ENCODE peak calls at places on chromosomes 12 and 14, in four cellular contexts. O, V, A and C are unnamed samples.
A peak's percentile ranks its signal among the peaks of the same experiment; 100 is the strongest.

GRCh38 chr12:13436696-13437391 is 240.3 kb downstream of the EMP1 start:
- DNase-seq in O (no peak), V (peak; percentile 91), A (no peak), C (peak; percentile 17)

GRCh38 chr12:110689002-110689600 is at the start of gene HVCN1:
- DNase-seq in O (peak; percentile 64), V (no peak), A (peak; percentile 61), C (peak; percentile 19)

GRCh38 chr12:76137611-76138010 is 53.1 kb upstream of the NAP1L1 start:
- DNase-seq in O (no peak), V (no peak), A (no peak), C (no peak)

GRCh38 chr14:21068521-21069387 is 1.4 kb upstream of the ARHGEF40 start:
- DNase-seq in O (peak; percentile 66), V (peak; percentile 74), A (peak; percentile 73), C (no peak)

GRCh38 chr12:29304388-29304787 is 76.6 kb downstream of the ERGIC2 start:
- DNase-seq in O (no peak), V (no peak), A (no peak), C (no peak)

GRCh38 chr14:66643344-66643743 is 135.4 kb downstream of the GPHN start:
- DNase-seq in O (no peak), V (no peak), A (no peak), C (no peak)

GRCh38 chr14:78983126-78983525 is 813.0 kb downstream of the NRXN3 start:
- DNase-seq in O (no peak), V (no peak), A (no peak), C (no peak)

GRCh38 chr12:13425766-13426165 is 229.2 kb downstream of the EMP1 start:
- DNase-seq in O (no peak), V (no peak), A (no peak), C (peak; percentile 54)

GRCh38 chr12:59698599-59698998 is 102.8 kb downstream of the SLC16A7 start:
- DNase-seq in O (no peak), V (no peak), A (no peak), C (no peak)

GRCh38 chr14:102568115-102568614 is 24.3 kb upstream of the RCOR1 start:
- DNase-seq in O (no peak), V (no peak), A (no peak), C (no peak)

GRCh38 chr14:88323086-88323519 is at the start of gene KCNK10:
- DNase-seq in O (no peak), V (peak; percentile 17), A (no peak), C (no peak)

DNA sequence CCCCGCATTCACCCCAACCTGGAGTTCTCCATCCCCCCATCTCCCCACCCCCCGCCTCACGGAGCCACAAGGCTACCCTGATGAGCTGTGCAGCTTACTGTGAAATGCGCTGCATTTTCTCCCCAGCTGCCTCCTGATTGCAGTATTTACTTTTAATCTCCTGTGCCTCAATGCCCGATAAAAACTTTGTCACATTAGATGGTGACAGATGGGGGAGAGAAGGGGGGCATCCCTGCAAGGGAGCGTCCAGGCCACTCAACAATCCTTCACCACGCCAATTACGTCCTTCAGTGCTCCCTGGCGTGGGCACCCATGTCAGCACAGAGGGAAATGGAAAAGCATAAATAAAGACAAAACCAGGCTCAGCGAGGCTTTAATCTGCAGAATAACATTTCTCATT is 186.9 kb upstream of the VASH1 start:
- DNase-seq in O (no peak), V (no peak), A (no peak), C (no peak)
- H3K4me3 ChIP-seq in O (no peak overlapping the region), V (peak overlapping the region; percentile 15), A (no peak overlapping the region), C (no peak overlapping the region)

GRCh38 chr14:34782031-34782430 is 67.6 kb upstream of the CFL2 start:
- DNase-seq in O (no peak), V (no peak), A (no peak), C (no peak)

GRCh38 chr14:34780646-34781045 is 66.3 kb upstream of the CFL2 start:
- DNase-seq in O (no peak), V (no peak), A (no peak), C (no peak)

GRCh38 chr14:34778744-34779143 is 64.4 kb upstream of the CFL2 start:
- DNase-seq in O (no peak), V (no peak), A (no peak), C (no peak)

GRCh38 chr14:34785223-34786006 is 71.0 kb upstream of the CFL2 start:
- DNase-seq in O (no peak), V (no peak), A (no peak), C (no peak)

GRCh38 chr14:34781242-34781641 is 66.8 kb upstream of the CFL2 start:
- DNase-seq in O (no peak), V (no peak), A (no peak), C (peak; percentile 41)
- H3K36me3 ChIP-seq in O (no peaks in the 10 kb centered on the region), V (peaks cover 69% of the 10 kb centered on the region), A (no peaks in the 10 kb centered on the region), C (peaks cover 39% of the 10 kb centered on the region)

GRCh38 chr14:44339862-44340261 is 167.2 kb downstream of the FSCB start:
- DNase-seq in O (no peak), V (no peak), A (no peak), C (no peak)

DNA sequence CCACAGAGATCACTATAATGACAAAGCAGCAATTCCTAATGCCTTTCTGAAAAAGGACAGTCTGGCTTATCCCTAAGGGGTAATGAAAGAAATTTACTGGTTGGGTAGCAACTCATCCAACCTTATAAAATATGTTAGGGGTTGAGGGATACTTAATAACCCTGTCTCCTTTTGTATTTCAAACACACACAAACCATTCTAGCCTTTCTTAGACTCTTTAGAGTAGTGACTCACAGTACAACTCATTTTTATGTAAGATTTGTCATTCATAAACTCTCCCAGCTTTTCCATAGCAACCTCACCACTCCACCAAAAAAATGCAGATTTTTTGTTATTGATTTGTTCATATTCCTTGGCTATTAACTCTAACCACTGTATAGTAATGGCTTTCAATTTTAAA is 167.8 kb downstream of the FSCB start:
- DNase-seq in O (no peak), V (no peak), A (no peak), C (no peak)
- H3K27me3 ChIP-seq in O (no peaks in the 10 kb centered on the region), V (no peaks in the 10 kb centered on the region), A (no peaks in the 10 kb centered on the region), C (no peaks in the 10 kb centered on the region)

GRCh38 chr14:63833728-63834127 is 19.1 kb upstream of the SYNE2 start:
- DNase-seq in O (no peak), V (no peak), A (no peak), C (no peak)
- H3K4me3 ChIP-seq in O (no peak overlapping the region), V (no peak overlapping the region), A (no peak overlapping the region), C (no peak overlapping the region)

GRCh38 chr12:111692575-111693210 is 6.8 kb downstream of the ACAD10 start:
- DNase-seq in O (no peak), V (peak; percentile 14), A (no peak), C (peak; percentile 25)
- H3K36me3 ChIP-seq in O (no peaks in the 10 kb centered on the region), V (peaks cover 22% of the 10 kb centered on the region), A (no peaks in the 10 kb centered on the region), C (peaks cover 11% of the 10 kb centered on the region)

GRCh38 chr14:50084666-50085065 is 31.7 kb downstream of the VCPKMT start:
- DNase-seq in O (no peak), V (no peak), A (no peak), C (no peak)

GRCh38 chr14:50082308-50082742 is 34.0 kb downstream of the VCPKMT start:
- DNase-seq in O (no peak), V (no peak), A (no peak), C (no peak)

GRCh38 chr14:50083467-50084337 is 32.7 kb downstream of the VCPKMT start:
- DNase-seq in O (no peak), V (no peak), A (no peak), C (peak; percentile 49)

GRCh38 chr14:50085570-50086315 is 30.6 kb downstream of the VCPKMT start:
- DNase-seq in O (no peak), V (no peak), A (no peak), C (peak; percentile 31)

DNA sequence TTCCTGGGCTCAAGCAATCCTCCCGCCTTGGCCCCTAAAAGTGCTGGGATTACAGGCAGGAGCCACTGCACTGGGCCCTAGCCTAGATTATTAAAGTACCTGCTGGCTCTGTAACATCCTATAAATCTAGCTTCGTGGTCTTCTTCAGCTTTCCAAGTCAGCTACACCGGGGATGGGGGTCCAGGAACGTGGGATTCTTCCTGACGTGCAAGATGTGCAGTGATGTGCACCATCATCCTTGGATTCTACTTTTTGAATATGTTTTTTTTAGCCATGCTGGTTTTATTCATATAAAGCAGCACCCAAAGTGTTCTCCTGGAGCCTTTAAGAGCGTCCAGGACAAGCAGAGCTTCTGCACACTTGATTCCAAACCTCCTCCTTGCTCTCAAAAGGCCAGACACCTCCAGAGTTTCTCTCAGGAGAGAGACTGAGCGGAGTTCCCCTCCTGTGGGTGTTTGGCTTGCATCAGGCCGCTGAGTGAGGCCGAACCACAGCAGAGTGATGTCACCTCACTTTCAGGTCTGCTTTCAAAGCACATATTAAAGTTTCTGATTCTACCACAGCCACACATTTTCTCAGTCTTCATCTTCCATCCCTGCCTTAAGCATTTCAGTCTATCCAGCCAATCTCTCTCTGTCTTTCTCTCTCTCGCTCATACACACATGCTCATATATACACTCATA is 33.4 kb downstream of the VCPKMT start:
- DNase-seq in O (no peak), V (no peak), A (no peak), C (no peak)
- H3K27me3 ChIP-seq in O (no peaks in the 10 kb centered on the region), V (no peaks in the 10 kb centered on the region), A (no peaks in the 10 kb centered on the region), C (no peaks in the 10 kb centered on the region)

GRCh38 chr12:132174015-132174660 is 29.9 kb downstream of the NOC4L start:
- DNase-seq in O (no peak), V (no peak), A (no peak), C (no peak)
- H3K4me3 ChIP-seq in O (no peak overlapping the region), V (no peak overlapping the region), A (no peak overlapping the region), C (no peak overlapping the region)

GRCh38 chr12:12297201-12297830 is 30.5 kb upstream of the LRP6 start:
- DNase-seq in O (no peak), V (no peak), A (no peak), C (no peak)
- H3K36me3 ChIP-seq in O (no peaks in the 10 kb centered on the region), V (no peaks in the 10 kb centered on the region), A (no peaks in the 10 kb centered on the region), C (no peaks in the 10 kb centered on the region)

DNA sequence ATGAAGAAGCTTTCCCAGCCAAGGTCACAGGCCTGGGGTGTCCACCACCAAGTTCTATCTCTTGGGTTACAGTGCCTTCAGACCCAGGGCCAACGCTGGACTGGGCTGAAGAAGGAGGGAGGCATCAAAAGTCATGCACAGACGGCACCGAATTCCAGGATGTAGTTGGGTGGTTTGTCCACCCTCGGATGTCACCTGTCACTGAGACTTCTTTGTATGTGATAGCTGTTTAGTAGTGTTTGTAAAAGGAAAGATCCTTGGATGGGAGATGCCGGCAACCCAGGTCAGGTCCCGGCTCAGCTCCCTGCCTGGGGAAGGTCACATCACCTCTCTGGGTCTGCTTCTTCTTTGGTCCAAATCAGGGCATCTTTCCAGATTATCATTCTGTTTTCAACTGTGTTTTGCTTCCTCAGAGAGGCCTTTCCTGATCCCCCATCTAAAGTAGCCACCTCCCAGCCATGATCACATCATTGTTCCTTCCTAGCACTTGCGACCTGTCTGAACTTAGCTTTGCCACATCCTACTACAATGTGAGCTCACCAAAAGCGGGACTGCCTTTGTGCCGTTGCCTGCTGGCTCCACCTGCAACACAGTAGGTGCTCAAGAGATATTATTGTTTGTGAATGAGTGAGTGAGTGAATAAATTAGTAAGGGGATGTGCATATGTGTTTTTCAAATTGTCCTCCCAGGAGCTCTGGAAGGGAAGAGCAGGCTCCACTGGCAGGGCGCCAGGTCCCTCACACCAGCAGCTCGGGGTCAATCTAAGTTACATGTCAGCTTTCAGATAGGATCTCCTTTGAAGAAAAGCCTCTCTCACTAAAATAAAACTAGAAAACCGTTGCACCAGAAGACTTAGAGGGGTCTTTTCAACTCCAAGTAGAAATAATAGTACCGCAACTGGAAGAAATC is 2.1 kb downstream of the TSPAN11 start:
- DNase-seq in O (no peak), V (peak; percentile 52), A (no peak), C (no peak)
- H3K27me3 ChIP-seq in O (no peaks in the 10 kb centered on the region), V (peaks cover 14% of the 10 kb centered on the region), A (no peaks in the 10 kb centered on the region), C (no peaks in the 10 kb centered on the region)

GRCh38 chr14:70872678-70873020 is 34.6 kb upstream of the PCNX1 start:
- DNase-seq in O (no peak), V (no peak), A (no peak), C (no peak)
- H3K4me3 ChIP-seq in O (no peak overlapping the region), V (no peak overlapping the region), A (no peak overlapping the region), C (no peak overlapping the region)